ENCODE peak calls at places on chromosome 21, in six cellular contexts. H, V, L, R, N and X are unnamed samples.
A peak's percentile ranks its signal among the peaks of the same experiment; 100 is the strongest.

GRCh38 chr21:22352088-22352487 is 1353.9 kb downstream of the NCAM2 start:
- DNase-seq in H (no peak), V (no peak), L (no peak), R (peak; percentile 89), N (no peak), X (no peak)

GRCh38 chr21:39020751-39021474 is 162.3 kb downstream of the PSMG1 start:
- DNase-seq in H (no peak), V (no peak), L (no peak), R (peak; percentile 85), N (no peak), X (no peak)

GRCh38 chr21:41633627-41634026 is 125.7 kb upstream of the TMPRSS2 start:
- DNase-seq in H (no peak), V (no peak), L (no peak), R (no peak), N (no peak), X (no peak)

GRCh38 chr21:42057861-42058437 is 13.2 kb upstream of the UMODL1 start:
- DNase-seq in H (no peak), V (no peak), L (no peak), R (no peak), N (no peak), X (no peak)

GRCh38 chr21:44084496-44085241 is 22.5 kb upstream of the PWP2 start:
- DNase-seq in H (peak; percentile 13), V (no peak), L (no peak), R (no peak), N (no peak), X (no peak)

GRCh38 chr21:46017695-46018094 is 36.1 kb downstream of the COL6A1 start:
- DNase-seq in H (no peak), V (no peak), L (no peak), R (no peak), N (no peak), X (no peak)

GRCh38 chr21:14595449-14595848 is 49.3 kb upstream of the SAMSN1 start:
- DNase-seq in H (no peak), V (no peak), L (no peak), R (no peak), N (no peak), X (no peak)

GRCh38 chr21:35046880-35047229 is 2.2 kb downstream of the RUNX1 start:
- DNase-seq in H (no peak), V (no peak), L (no peak), R (no peak), N (no peak), X (no peak)

GRCh38 chr21:14383596-14384210 is 757 bp upstream of the HSPA13 start:
- DNase-seq in H (peak; percentile 11), V (no peak), L (peak; percentile 87), R (peak; percentile 44), N (no peak), X (no peak)

GRCh38 chr21:42490735-42491134 is 5.3 kb downstream of the RSPH1 start:
- DNase-seq in H (no peak), V (no peak), L (peak; percentile 76), R (peak; percentile 34), N (no peak), X (no peak)

GRCh38 chr21:38380391-38381137 is 117.7 kb downstream of the ERG start:
- DNase-seq in H (no peak), V (no peak), L (peak; percentile 37), R (peak; percentile 42), N (no peak), X (no peak)

GRCh38 chr21:46040707-46041106 is 57.2 kb upstream of the COL6A2 start:
- DNase-seq in H (no peak), V (no peak), L (no peak), R (no peak), N (no peak), X (no peak)

GRCh38 chr21:35136586-35137254 is 87.6 kb upstream of the RUNX1 start:
- DNase-seq in H (no peak), V (peak; percentile 6), L (no peak), R (no peak), N (no peak), X (no peak)

GRCh38 chr21:34276711-34277425 is 86.9 kb upstream of the KCNE2 start:
- DNase-seq in H (no peak), V (no peak), L (no peak), R (peak; percentile 56), N (no peak), X (no peak)

GRCh38 chr21:32426592-32427051 is 14.1 kb downstream of the EVA1C start:
- DNase-seq in H (peak; percentile 19), V (no peak), L (no peak), R (no peak), N (no peak), X (no peak)

GRCh38 chr21:38861989-38862683 is 56.4 kb downstream of the ETS2 start:
- DNase-seq in H (no peak), V (no peak), L (no peak), R (peak; percentile 86), N (no peak), X (no peak)